ENCODE peak calls at places on chromosome 13, in six cellular contexts. V is pulmonary artery endothelial cell; L is stimulated activated CD8-positive, alpha-beta memory T cell treated with anti-CD3 and anti-CD28 coated beads, Interleukin-4, amount 100 ng/mL, for 24 hours; N is GM12865; E is activated gamma-delta T cell treated with anti-CD3 and anti-CD28 coated beads, Interleukin-2, amount 50 U/mL, for 16 hours; B is colonic mucosa. K is an unnamed sample.

GRCh38 chr13:38223093-38223492 is 126.6 kb upstream of the UFM1 start:
- DNase-seq in V (no peak), L (no peak), N (no peak), E (no peak), B (no peak), K (no peak)

GRCh38 chr13:21986602-21987001 is 315.7 kb downstream of the FGF9 start:
- DNase-seq in V (no peak), L (no peak), N (no peak), E (no peak), B (peak), K (peak)

GRCh38 chr13:77599351-77599750 is 63.8 kb downstream of the SCEL start:
- DNase-seq in V (no peak), L (no peak), N (no peak), E (no peak), B (no peak), K (no peak)

GRCh38 chr13:63110431-63110830 is 1694.8 kb upstream of the PCDH20 start:
- DNase-seq in V (no peak), L (no peak), N (no peak), E (no peak), B (no peak), K (no peak)

GRCh38 chr13:60398438-60398891 is 1.4 kb downstream of the TDRD3 start:
- DNase-seq in V (no peak), L (no peak), N (no peak), E (no peak), B (no peak), K (no peak)

GRCh38 chr13:110714798-110715394 is 1.4 kb downstream of the ING1 start:
- DNase-seq in V (no peak), L (peak), N (no peak), E (no peak), B (peak), K (peak)

GRCh38 chr13:105721056-105721455 is 814.4 kb downstream of the EFNB2 start:
- DNase-seq in V (no peak), L (no peak), N (no peak), E (no peak), B (no peak), K (no peak)

GRCh38 chr13:34435338-34435737 is 506.7 kb upstream of the NBEA start:
- DNase-seq in V (no peak), L (no peak), N (no peak), E (no peak), B (no peak), K (no peak)

GRCh38 chr13:77918391-77919261 is at the start of gene EDNRB:
- DNase-seq in V (no peak), L (no peak), N (peak), E (no peak), B (peak), K (no peak)

GRCh38 chr13:97975851-97976550 is 22.5 kb downstream of the IPO5 start:
- DNase-seq in V (no peak), L (peak), N (peak), E (peak), B (peak), K (peak)

GRCh38 chr13:39536906-39537305 is 66.1 kb downstream of the LHFPL6 start:
- DNase-seq in V (no peak), L (no peak), N (no peak), E (no peak), B (no peak), K (no peak)

GRCh38 chr13:43364210-43365041 is 341.0 kb downstream of the DNAJC15 start:
- DNase-seq in V (peak), L (no peak), N (no peak), E (no peak), B (no peak), K (no peak)

GRCh38 chr13:44653261-44653660 is 77.1 kb upstream of the TSC22D1 start:
- DNase-seq in V (no peak), L (no peak), N (no peak), E (no peak), B (no peak), K (no peak)

GRCh38 chr13:112521073-112521685 is 66.8 kb downstream of the TUBGCP3 start:
- DNase-seq in V (no peak), L (no peak), N (no peak), E (no peak), B (no peak), K (no peak)